ENCODE peak calls at places on chromosome 10, in ten cellular contexts. M is astrocyte of the spinal cord, X is brain microvascular endothelial cell, A is AG09309, Z is lower leg skin, P is fibroblast of the aortic adventitia, W is thyroid gland, E is fibroblast of lung, V is mucosa of descending colon, S is heart right ventricle. B is an unnamed sample.

GRCh38 chr10:86221442-86222335 is 144.9 kb downstream of the GRID1 start:
- DNase-seq in M (no peak), X (no peak), A (no peak), Z (no peak), P (no peak), W (no peak), E (no peak), V (no peak), S (no peak), B (no peak)

GRCh38 chr10:129642427-129642826 is 175.4 kb downstream of the MGMT start:
- DNase-seq in M (no peak), X (no peak), A (no peak), Z (no peak), P (no peak), W (no peak), E (peak; percentile 7), V (no peak), S (no peak), B (peak; percentile 13)

GRCh38 chr10:96650958-96651357 is 64.1 kb upstream of the TM9SF3 start:
- DNase-seq in M (no peak), X (no peak), A (no peak), Z (no peak), P (no peak), W (no peak), E (no peak), V (no peak), S (no peak), B (no peak)

GRCh38 chr10:27529010-27529783 is 25.1 kb downstream of the RAB18 start:
- DNase-seq in M (no peak), X (no peak), A (no peak), Z (no peak), P (peak; percentile 39), W (no peak), E (no peak), V (no peak), S (no peak), B (peak; percentile 23)

GRCh38 chr10:92011560-92012214 is 88.1 kb downstream of the BTAF1 start:
- DNase-seq in M (peak; percentile 69), X (peak; percentile 41), A (no peak), Z (no peak), P (peak; percentile 50), W (no peak), E (peak; percentile 77), V (no peak), S (no peak), B (peak; percentile 14)

GRCh38 chr10:98967601-98968000 is 268.1 kb downstream of the HPSE2 start:
- DNase-seq in M (peak; percentile 36), X (peak; percentile 34), A (no peak), Z (no peak), P (no peak), W (no peak), E (peak; percentile 8), V (no peak), S (no peak), B (no peak)

GRCh38 chr10:16777473-16778370 is 39.5 kb downstream of the RSU1 start:
- DNase-seq in M (peak; percentile 60), X (peak; percentile 62), A (peak; percentile 5), Z (no peak), P (peak; percentile 73), W (no peak), E (peak; percentile 41), V (no peak), S (no peak), B (peak; percentile 46)

GRCh38 chr10:75007646-75008045 is 103.8 kb upstream of the SAMD8 start:
- DNase-seq in M (no peak), X (no peak), A (no peak), Z (no peak), P (no peak), W (no peak), E (no peak), V (no peak), S (no peak), B (no peak)

GRCh38 chr10:123270221-123270620 is 116.0 kb downstream of the BUB3 start:
- DNase-seq in M (peak; percentile 83), X (peak; percentile 74), A (peak; percentile 37), Z (no peak), P (peak; percentile 97), W (no peak), E (peak; percentile 97), V (no peak), S (no peak), B (peak; percentile 58)

GRCh38 chr10:100810835-100811116 is 65.4 kb downstream of the PAX2 start:
- DNase-seq in M (no peak), X (no peak), A (no peak), Z (no peak), P (no peak), W (no peak), E (no peak), V (no peak), S (no peak), B (no peak)

GRCh38 chr10:95542761-95543160 is 18.4 kb downstream of the SORBS1 start:
- DNase-seq in M (no peak), X (no peak), A (no peak), Z (no peak), P (no peak), W (no peak), E (no peak), V (no peak), S (no peak), B (no peak)

GRCh38 chr10:102743588-102744373 is at the start of gene WBP1L:
- DNase-seq in M (peak; percentile 100), X (peak; percentile 99), A (peak; percentile 99), Z (peak; percentile 99), P (peak; percentile 100), W (peak; percentile 97), E (peak; percentile 99), V (peak; percentile 97), S (peak; percentile 93), B (peak; percentile 100)
- TF ChIP-seq CTCF in M (no peak), X (no peak), A (no peak), Z (no peak), P (no peak), W (no peak), E (no peak), V (no peak), S (no peak), B (no peak)

GRCh38 chr10:114943000-114943399 is 5.0 kb downstream of the TRUB1 start:
- DNase-seq in M (no peak), X (no peak), A (no peak), Z (no peak), P (no peak), W (no peak), E (no peak), V (no peak), S (no peak), B (no peak)

GRCh38 chr10:114938818-114939193 is 811 bp downstream of the TRUB1 start:
- DNase-seq in M (no peak), X (no peak), A (no peak), Z (no peak), P (no peak), W (no peak), E (no peak), V (no peak), S (no peak), B (no peak)

GRCh38 chr10:114937962-114938817 is at the start of gene TRUB1:
- DNase-seq in M (peak; percentile 95), X (peak; percentile 98), A (peak; percentile 85), Z (peak; percentile 98), P (peak; percentile 96), W (peak; percentile 95), E (peak; percentile 97), V (peak; percentile 94), S (peak; percentile 87), B (peak; percentile 94)

DNA sequence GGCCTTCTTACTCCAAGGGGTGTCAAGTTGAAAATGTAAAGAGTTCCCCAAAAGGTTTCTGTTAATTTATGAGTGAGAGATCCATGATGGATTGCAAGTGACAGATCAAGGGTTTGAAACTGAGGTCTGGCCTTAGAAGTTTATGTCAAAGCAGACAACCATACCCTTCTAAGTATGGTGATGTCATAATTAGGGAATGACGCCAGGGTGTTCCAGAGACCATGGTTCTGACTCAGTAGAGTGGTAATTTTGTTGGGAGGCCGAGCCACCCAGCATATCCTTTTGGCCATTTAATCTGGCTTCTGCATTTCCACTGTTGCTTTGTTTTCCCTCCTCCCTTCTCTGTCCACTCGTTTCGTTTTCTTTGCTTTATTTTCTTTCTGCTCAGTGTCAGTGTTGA is 2.7 kb downstream of the TRUB1 start:
- DNase-seq in M (peak; percentile 35), X (no peak), A (no peak), Z (no peak), P (peak; percentile 25), W (no peak), E (peak; percentile 45), V (no peak), S (no peak), B (peak; percentile 3)
- H3K4me3 ChIP-seq in M (no peak overlapping the region), X (no peak overlapping the region), A (no peak overlapping the region), Z (no peak overlapping the region), P (no peak overlapping the region), W (no peak overlapping the region), E (no peak overlapping the region), V (no peak overlapping the region), S (no peak overlapping the region), B (no peak overlapping the region)

GRCh38 chr10:127563718-127564553 is 14.8 kb downstream of the NPS start:
- DNase-seq in M (no peak), X (no peak), A (no peak), Z (no peak), P (no peak), W (peak; percentile 6), E (no peak), V (no peak), S (peak; percentile 35), B (no peak)
- TF ChIP-seq CTCF in M (peak; percentile 7), X (peak; percentile 53), A (peak; percentile 45), Z (no peak), P (peak; percentile 11), W (peak; percentile 29), E (no peak), V (peak; percentile 50), S (peak; percentile 55), B (peak; percentile 40)

DNA sequence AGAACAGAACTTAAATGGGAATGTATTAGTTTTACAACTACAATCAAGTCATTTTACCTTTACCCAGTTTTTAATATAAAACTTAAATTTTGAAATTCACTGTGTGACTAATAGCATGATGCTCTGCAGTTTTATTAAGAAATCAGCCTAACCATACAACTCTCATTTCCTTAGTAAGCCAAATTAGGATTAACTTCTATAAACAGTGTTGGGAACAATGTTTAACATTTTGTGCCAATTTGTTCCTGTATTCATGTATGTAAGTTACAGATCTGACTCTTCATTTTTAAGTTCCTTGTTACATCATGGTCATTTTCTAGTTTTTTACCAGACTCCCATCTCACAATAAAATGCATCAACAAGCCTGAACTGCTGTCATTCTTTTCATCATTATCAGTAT is 209.8 kb downstream of the ZEB1 start:
- DNase-seq in M (no peak), X (no peak), A (no peak), Z (no peak), P (no peak), W (no peak), E (no peak), V (no peak), S (no peak), B (peak; percentile 5)
- H3K4me3 ChIP-seq in M (no peak overlapping the region), X (no peak overlapping the region), A (no peak overlapping the region), Z (no peak overlapping the region), P (no peak overlapping the region), W (no peak overlapping the region), E (no peak overlapping the region), V (no peak overlapping the region), S (no peak overlapping the region), B (no peak overlapping the region)

GRCh38 chr10:132788180-132788830 is 2.4 kb upstream of the NKX6-2 start:
- DNase-seq in M (peak; percentile 9), X (no peak), A (no peak), Z (no peak), P (no peak), W (peak; percentile 19), E (peak; percentile 18), V (no peak), S (no peak), B (peak; percentile 8)
- TF ChIP-seq CTCF in M (peak; percentile 40), X (peak; percentile 47), A (peak; percentile 6), Z (no peak), P (peak; percentile 12), W (peak; percentile 27), E (no peak), V (no peak), S (no peak), B (peak; percentile 13)

GRCh38 chr10:3780056-3780765 is 4.8 kb downstream of the KLF6 start:
- DNase-seq in M (peak; percentile 63), X (peak; percentile 63), A (no peak), Z (peak; percentile 89), P (peak; percentile 62), W (no peak), E (peak; percentile 86), V (no peak), S (no peak), B (peak; percentile 85)
- H3K4me3 ChIP-seq in M (peak overlapping the region; percentile 83), X (peak overlapping the region; percentile 98), A (peak overlapping the region; percentile 90), Z (peak overlapping the region; percentile 89), P (peak overlapping the region; percentile 96), W (no peak overlapping the region), E (peak overlapping the region; percentile 86), V (no peak overlapping the region), S (peak overlapping the region; percentile 96), B (peak overlapping the region; percentile 97)

B was measured in AG10803.